ENCODE peak calls at places on chromosomes 6 and 20, in ten cellular contexts. C is iPS DF 19.7; S is naive thymus-derived CD8-positive, alpha-beta T cell; U is RPMI8226; I is pancreas; Z is myocyte; H is activated CD4-positive, CD25-positive, alpha-beta regulatory T cell; L is H54; W is tibial artery; G is mesenchymal stem cell. N is an unnamed sample.

GRCh38 chr6:81838031-81838430 is 85.5 kb upstream of the TENT5A start:
- DNase-seq in Z (no peak), U (no peak), I (no peak), G (peak; percentile 44), H (no peak), S (no peak), C (no peak), W (no peak), L (no peak), N (no peak)

GRCh38 chr6:1079525-1079924 is 232.4 kb upstream of the FOXQ1 start:
- DNase-seq in H (no peak), W (no peak), S (no peak), L (no peak), C (no peak), G (peak; percentile 12), I (no peak), U (no peak), Z (no peak), N (no peak)

GRCh38 chr6:72784071-72784470 is 162.2 kb downstream of the KCNQ5 start:
- DNase-seq in G (peak; percentile 20), I (no peak), Z (no peak), L (no peak), W (no peak), S (no peak), H (no peak), C (no peak), U (no peak), N (no peak)

GRCh38 chr6:149846321-149846720 is 17.8 kb downstream of the LRP11 start:
- DNase-seq in G (peak; percentile 67), Z (peak; percentile 91), S (no peak), H (no peak), L (no peak), U (peak; percentile 34), I (no peak), W (no peak), C (no peak), N (no peak)

GRCh38 chr6:149963462-149964242 is at the start of gene ULBP1:
- DNase-seq in S (peak; percentile 82), H (peak; percentile 10), L (peak; percentile 24), U (peak; percentile 65), G (peak; percentile 86), C (no peak), W (peak; percentile 84), I (peak; percentile 81), Z (peak; percentile 86), N (peak; percentile 44)

GRCh38 chr6:20717743-20718142 is 183.5 kb downstream of the CDKAL1 start:
- DNase-seq in G (no peak), W (no peak), H (no peak), I (no peak), S (no peak), L (no peak), Z (no peak), C (no peak), U (no peak), N (no peak)

GRCh38 chr20:19936801-19937583 is 80.2 kb upstream of the NAA20 start:
- DNase-seq in I (no peak), L (no peak), Z (no peak), C (no peak), S (no peak), H (no peak), U (no peak), G (no peak), W (no peak), N (no peak)

GRCh38 chr20:18031050-18031449 is 26.7 kb downstream of the OVOL2 start:
- DNase-seq in W (no peak), G (no peak), I (peak; percentile 9), U (no peak), S (no peak), H (no peak), Z (no peak), C (no peak), L (no peak), N (no peak)

GRCh38 chr6:34584694-34585093 is 28.6 kb upstream of the SPDEF start:
- DNase-seq in H (no peak), L (no peak), S (no peak), C (no peak), Z (no peak), U (no peak), I (no peak), G (no peak), W (no peak), N (no peak)

GRCh38 chr20:35341366-35342028 is 49.3 kb upstream of the FAM83C start:
- DNase-seq in W (no peak), S (no peak), G (no peak), Z (no peak), U (no peak), I (no peak), H (no peak), C (no peak), L (no peak), N (no peak)

GRCh38 chr6:4916954-4917561 is 86.8 kb downstream of the RPP40 start:
- DNase-seq in W (no peak), L (no peak), U (no peak), Z (no peak), H (no peak), I (no peak), C (no peak), S (no peak), G (no peak), N (no peak)

GRCh38 chr6:141110486-141110885 is 1022.2 kb upstream of the GJE1 start:
- DNase-seq in G (no peak), I (no peak), W (peak; percentile 52), S (no peak), Z (peak; percentile 5), L (no peak), C (no peak), U (no peak), H (no peak), N (no peak)

GRCh38 chr6:89281779-89282246 is 33.3 kb downstream of the GABRR2 start:
- DNase-seq in Z (peak; percentile 45), H (no peak), I (no peak), W (no peak), U (peak; percentile 42), G (peak; percentile 22), L (peak; percentile 73), S (no peak), C (peak; percentile 75), N (no peak)

GRCh38 chr6:167555836-167556235 is 230.9 kb downstream of the TTLL2 start:
- DNase-seq in L (no peak), W (no peak), H (no peak), U (no peak), C (no peak), I (no peak), G (no peak), S (no peak), Z (no peak), N (no peak)

GRCh38 chr6:68967549-68968300 is 332.6 kb downstream of the ADGRB3 start:
- DNase-seq in I (no peak), Z (peak; percentile 58), L (peak; percentile 12), G (peak; percentile 56), S (no peak), H (no peak), C (peak; percentile 7), W (peak; percentile 42), U (peak; percentile 77), N (no peak)

GRCh38 chr6:137867685-137868509 is 838 bp downstream of the TNFAIP3 start:
- DNase-seq in G (peak; percentile 54), L (no peak), S (peak; percentile 78), Z (peak; percentile 39), H (no peak), I (peak; percentile 73), U (peak; percentile 64), C (no peak), W (no peak), N (peak; percentile 55)

GRCh38 chr6:169982461-169983386 is 231.3 kb downstream of the ERMARD start:
- DNase-seq in S (no peak), H (no peak), W (peak; percentile 12), Z (no peak), U (no peak), L (no peak), I (no peak), C (no peak), G (no peak), N (no peak)

GRCh38 chr6:71012871-71013456 is 56.1 kb upstream of the B3GAT2 start:
- DNase-seq in Z (peak; percentile 71), G (peak; percentile 54), C (no peak), U (peak; percentile 78), S (no peak), W (no peak), L (peak; percentile 24), H (no peak), I (no peak), N (no peak)

GRCh38 chr6:156852147-156852857 is 75.1 kb downstream of the ARID1B start:
- DNase-seq in U (no peak), H (no peak), W (no peak), C (no peak), S (no peak), I (no peak), L (no peak), Z (peak; percentile 53), G (no peak), N (no peak)

GRCh38 chr6:91697010-91697694 is 1110.3 kb upstream of the MAP3K7 start:
- DNase-seq in Z (no peak), U (no peak), S (no peak), G (no peak), L (no peak), H (no peak), I (no peak), W (no peak), C (no peak), N (no peak)

GRCh38 chr6:53031281-53031680 is 33.9 kb upstream of the FBXO9 start:
- DNase-seq in I (no peak), U (no peak), Z (no peak), L (no peak), H (no peak), G (no peak), W (no peak), S (no peak), C (no peak), N (no peak)

GRCh38 chr6:128073389-128073788 is 172.5 kb upstream of the THEMIS start:
- DNase-seq in C (no peak), I (no peak), W (no peak), G (no peak), S (no peak), H (no peak), Z (no peak), L (no peak), U (no peak), N (no peak)

GRCh38 chr6:123338394-123338793 is 298.4 kb downstream of the TRDN start:
- DNase-seq in L (no peak), W (no peak), G (no peak), H (no peak), S (no peak), U (no peak), C (no peak), I (no peak), Z (no peak), N (no peak)

GRCh38 chr6:51410453-51410852 is 591.8 kb downstream of the TFAP2B start:
- DNase-seq in Z (no peak), G (no peak), S (no peak), L (no peak), I (peak; percentile 25), C (no peak), W (no peak), H (no peak), U (no peak), N (no peak)

N was measured in central memory CD8-positive, alpha-beta T cell.